ENCODE peak calls at places on chromosomes 3 and 15, in eight cellular contexts. Q is stimulated activated CD8-positive, alpha-beta memory T cell treated with anti-CD3 and anti-CD28 coated beads, Interleukin-4, amount 100 ng/mL, for 4 hours; P is activated CD4-positive, alpha-beta T cell treated with anti-CD3 and anti-CD28 coated beads, Interleukin-2, amount 50 U/mL, for 48 hours; K is Right ventricle myocardium superior; F is IMR-90; N is choroid plexus epithelial cell; O is amniotic stem cell; I is SK-N-SH. D is an unnamed sample.

GRCh38 chr15:58522391-58522790 is 90.6 kb downstream of the LIPC start:
- DNase-seq in I (no peak), Q (no peak), O (no peak), K (peak), N (no peak), F (no peak), P (no peak), D (no peak)

GRCh38 chr3:102090646-102091045 is 241.3 kb downstream of the NFKBIZ start:
- DNase-seq in P (no peak), K (no peak), O (no peak), Q (no peak), I (no peak), F (peak), N (peak), D (peak)

GRCh38 chr15:46315540-46315939 is 680.7 kb downstream of the SQOR start:
- DNase-seq in P (no peak), N (no peak), O (no peak), F (no peak), I (no peak), Q (no peak), K (no peak), D (no peak)

GRCh38 chr3:133962879-133963278 is 66.8 kb downstream of the SLCO2A1 start:
- DNase-seq in O (peak), K (no peak), I (no peak), Q (no peak), P (no peak), N (peak), F (peak), D (peak)

GRCh38 chr3:39651993-39652739 is 157.2 kb upstream of the MYRIP start:
- DNase-seq in O (no peak), K (no peak), N (no peak), I (no peak), Q (no peak), P (no peak), F (no peak), D (no peak)

GRCh38 chr15:58545307-58546065 is 113.7 kb downstream of the LIPC start:
- DNase-seq in N (peak), P (peak), O (no peak), K (no peak), Q (no peak), F (peak), I (no peak), D (no peak)

GRCh38 chr3:171829841-171830559 is 13.1 kb upstream of the TMEM212 start:
- DNase-seq in K (peak), I (peak), Q (no peak), F (peak), N (peak), P (no peak), O (no peak), D (peak)

GRCh38 chr15:78685925-78686324 is 44.9 kb upstream of the CHRNB4 start:
- DNase-seq in Q (no peak), P (no peak), N (no peak), F (no peak), K (no peak), O (no peak), I (no peak), D (no peak)

GRCh38 chr3:17153209-17153608 is 268.5 kb downstream of the PLCL2 start:
- DNase-seq in Q (no peak), F (no peak), O (no peak), N (no peak), I (no peak), P (no peak), K (no peak), D (no peak)

GRCh38 chr3:70824785-70825184 is 512.3 kb upstream of the MDFIC2 start:
- DNase-seq in O (no peak), Q (no peak), K (no peak), P (no peak), N (peak), I (no peak), F (peak), D (peak)

GRCh38 chr3:48897401-48898376 is 993 bp downstream of the SLC25A20 start:
- DNase-seq in Q (no peak), F (no peak), P (no peak), I (no peak), O (no peak), N (peak), K (no peak), D (no peak)

GRCh38 chr15:68679161-68679560 is 100.4 kb downstream of the CORO2B start:
- DNase-seq in P (no peak), Q (no peak), I (no peak), F (no peak), K (peak), O (no peak), N (no peak), D (no peak)

GRCh38 chr15:31302778-31303433 is 23.7 kb upstream of the KLF13 start:
- DNase-seq in P (no peak), N (no peak), I (no peak), Q (no peak), O (no peak), K (no peak), F (no peak), D (no peak)

GRCh38 chr3:39098473-39099000 is 8.9 kb downstream of the GORASP1 start:
- DNase-seq in O (no peak), Q (no peak), K (no peak), F (no peak), P (no peak), I (no peak), N (no peak), D (no peak)

GRCh38 chr15:81293728-81294500 is 30.0 kb downstream of the STARD5 start:
- DNase-seq in P (peak), O (no peak), F (no peak), Q (peak), K (no peak), N (no peak), I (peak), D (no peak)

GRCh38 chr3:487580-487979 is 291.0 kb downstream of the CHL1 start:
- DNase-seq in N (no peak), I (no peak), K (no peak), P (no peak), F (no peak), Q (no peak), O (no peak), D (no peak)

GRCh38 chr3:18667552-18667951 is 242.4 kb upstream of the SATB1 start:
- DNase-seq in P (no peak), K (no peak), Q (no peak), I (no peak), F (no peak), O (no peak), N (no peak), D (no peak)

GRCh38 chr3:87607234-87607633 is 330.9 kb upstream of the POU1F1 start:
- DNase-seq in I (no peak), P (no peak), N (no peak), Q (no peak), O (no peak), F (no peak), K (no peak), D (no peak)

GRCh38 chr3:58068126-58068809 is 60.0 kb downstream of the FLNB start:
- DNase-seq in O (no peak), F (no peak), Q (no peak), N (no peak), K (no peak), P (no peak), I (no peak), D (no peak)

GRCh38 chr3:142027713-142028112 is 121.6 kb downstream of the TFDP2 start:
- DNase-seq in N (peak), K (no peak), Q (peak), I (peak), O (no peak), F (no peak), P (peak), D (peak)

GRCh38 chr3:62531981-62532380 is 158.6 kb upstream of the FEZF2 start:
- DNase-seq in I (no peak), O (no peak), P (no peak), N (no peak), F (no peak), Q (no peak), K (no peak), D (no peak)

GRCh38 chr3:46881819-46882376 is 4.4 kb downstream of the PTH1R start:
- DNase-seq in Q (no peak), P (peak), O (no peak), K (peak), F (no peak), N (no peak), I (peak), D (no peak)

GRCh38 chr15:79970921-79971434 is at the start of gene BCL2A1:
- DNase-seq in I (no peak), N (peak), F (peak), O (no peak), K (no peak), Q (peak), P (peak), D (peak)

GRCh38 chr3:143736651-143737050 is 111.6 kb downstream of the SLC9A9 start:
- DNase-seq in P (no peak), I (no peak), Q (no peak), F (peak), K (no peak), N (peak), O (no peak), D (peak)

GRCh38 chr15:70416851-70417250 is 319.1 kb upstream of the TLE3 start:
- DNase-seq in P (no peak), F (no peak), N (peak), O (no peak), I (no peak), Q (no peak), K (no peak), D (no peak)

GRCh38 chr3:183560607-183561006 is 5.1 kb upstream of the KLHL6 start:
- DNase-seq in I (no peak), N (peak), F (no peak), K (no peak), Q (no peak), O (no peak), P (no peak), D (no peak)

GRCh38 chr3:45988804-45989203 is 6.8 kb downstream of the FYCO1 start:
- DNase-seq in K (no peak), O (peak), F (peak), Q (no peak), P (no peak), I (no peak), N (peak), D (peak)

GRCh38 chr3:179452872-179453271 is 1.6 kb upstream of the GNB4 start:
- DNase-seq in I (no peak), P (no peak), F (no peak), Q (no peak), O (no peak), K (no peak), N (peak), D (peak)

GRCh38 chr3:101155828-101156227 is 162.6 kb upstream of the ABI3BP start:
- DNase-seq in Q (no peak), N (no peak), P (no peak), F (no peak), I (no peak), O (no peak), K (no peak), D (no peak)

GRCh38 chr15:92959219-92959618 is 59.1 kb downstream of the CHD2 start:
- DNase-seq in Q (no peak), N (no peak), P (no peak), F (no peak), K (peak), O (no peak), I (no peak), D (no peak)

GRCh38 chr3:58646503-58646902 is 20.1 kb downstream of the FAM3D start:
- DNase-seq in I (no peak), Q (no peak), P (no peak), F (peak), K (no peak), O (no peak), N (no peak), D (no peak)

GRCh38 chr3:550481-550880 is 353.9 kb downstream of the CHL1 start:
- DNase-seq in Q (no peak), P (no peak), N (no peak), K (no peak), F (no peak), I (no peak), O (no peak), D (no peak)

GRCh38 chr3:16290007-16290826 is 25.2 kb downstream of the OXNAD1 start:
- DNase-seq in O (peak), F (peak), I (peak), P (peak), Q (no peak), N (peak), K (no peak), D (peak)

GRCh38 chr3:140910860-140911259 is 30.8 kb upstream of the SLC25A36 start:
- DNase-seq in F (peak), N (peak), K (no peak), Q (no peak), I (peak), O (no peak), P (no peak), D (peak)

GRCh38 chr3:194988495-194989165 is 282.3 kb downstream of the XXYLT1 start:
- DNase-seq in O (no peak), F (no peak), K (no peak), I (no peak), Q (no peak), N (no peak), P (no peak), D (peak)

D was measured in lung microvascular endothelial cell.